ENCODE peak calls at places on chromosomes 11 and 22, in eight cellular contexts. L, H, P, M, U, F, E and W are unnamed samples.

GRCh38 chr22:29519996-29520395 is 33.6 kb downstream of the THOC5 start:
- DNase-seq in L (no peak), H (no peak), P (no peak), M (no peak), U (no peak), F (no peak), E (no peak), W (no peak)

GRCh38 chr11:101128571-101129202 is 926 bp downstream of the PGR start:
- DNase-seq in L (no peak), H (peak; percentile 14), P (no peak), M (peak; percentile 1), U (no peak), F (no peak), E (no peak), W (peak; percentile 24)

GRCh38 chr11:70953720-70954119 is 298.7 kb downstream of the SHANK2 start:
- DNase-seq in L (no peak), H (no peak), P (no peak), M (no peak), U (no peak), F (no peak), E (no peak), W (no peak)

GRCh38 chr22:44489817-44490216 is 8.2 kb downstream of the RTL6 start:
- DNase-seq in L (no peak), H (no peak), P (no peak), M (no peak), U (no peak), F (no peak), E (no peak), W (no peak)

GRCh38 chr11:111735262-111736116 is 30.7 kb downstream of the PPP2R1B start:
- DNase-seq in L (peak; percentile 57), H (peak; percentile 88), P (no peak), M (peak; percentile 99), U (peak; percentile 99), F (peak; percentile 94), E (peak; percentile 98), W (peak; percentile 26)

GRCh38 chr22:37401861-37402506 is 25.3 kb downstream of the ELFN2 start:
- DNase-seq in L (no peak), H (no peak), P (no peak), M (no peak), U (no peak), F (no peak), E (peak; percentile 11), W (no peak)

GRCh38 chr11:59867946-59868345 is 1.7 kb upstream of the TCN1 start:
- DNase-seq in L (no peak), H (no peak), P (no peak), M (no peak), U (no peak), F (no peak), E (no peak), W (no peak)

GRCh38 chr11:78373689-78374088 is 43.9 kb downstream of the GAB2 start:
- DNase-seq in L (no peak), H (no peak), P (no peak), M (no peak), U (no peak), F (no peak), E (no peak), W (no peak)

GRCh38 chr11:43830928-43831440 is 49.6 kb upstream of the ALKBH3 start:
- DNase-seq in L (no peak), H (no peak), P (no peak), M (peak; percentile 98), U (peak; percentile 99), F (no peak), E (peak; percentile 97), W (no peak)

GRCh38 chr11:40241524-40242037 is 1217.9 kb downstream of the LRRC4C start:
- DNase-seq in L (no peak), H (peak; percentile 19), P (no peak), M (no peak), U (no peak), F (no peak), E (peak; percentile 0), W (peak; percentile 2)

GRCh38 chr22:39616051-39616450 is 45.5 kb downstream of the CACNA1I start:
- DNase-seq in L (no peak), H (no peak), P (peak; percentile 17), M (no peak), U (no peak), F (no peak), E (no peak), W (no peak)

GRCh38 chr22:39618996-39619530 is 48.5 kb downstream of the CACNA1I start:
- DNase-seq in L (no peak), H (no peak), P (no peak), M (no peak), U (no peak), F (no peak), E (no peak), W (no peak)

GRCh38 chr22:39617761-39618757 is 47.5 kb downstream of the CACNA1I start:
- DNase-seq in L (no peak), H (no peak), P (no peak), M (no peak), U (no peak), F (no peak), E (no peak), W (no peak)

GRCh38 chr22:39617342-39617741 is 46.8 kb downstream of the CACNA1I start:
- DNase-seq in L (no peak), H (no peak), P (no peak), M (no peak), U (no peak), F (no peak), E (no peak), W (no peak)

GRCh38 chr22:39616781-39617180 is 46.2 kb downstream of the CACNA1I start:
- DNase-seq in L (no peak), H (no peak), P (no peak), M (no peak), U (no peak), F (no peak), E (no peak), W (no peak)
- TF ChIP-seq CTCF in L (no peak), H (no peak), P (no peak), M (no peak), U (no peak), F (no peak), E (no peak), W (no peak)

GRCh38 chr11:116119158-116119557 is 614.9 kb upstream of the CADM1 start:
- DNase-seq in L (peak; percentile 6), H (no peak), P (no peak), M (no peak), U (no peak), F (peak; percentile 42), E (no peak), W (no peak)

GRCh38 chr11:116123739-116124138 is 619.5 kb upstream of the CADM1 start:
- DNase-seq in L (no peak), H (no peak), P (no peak), M (no peak), U (no peak), F (peak; percentile 53), E (no peak), W (no peak)

GRCh38 chr11:116124916-116125714 is 620.9 kb upstream of the CADM1 start:
- DNase-seq in L (no peak), H (no peak), P (no peak), M (no peak), U (no peak), F (peak; percentile 75), E (no peak), W (no peak)

GRCh38 chr11:116126540-116126939 is 622.3 kb upstream of the CADM1 start:
- DNase-seq in L (no peak), H (no peak), P (no peak), M (no peak), U (no peak), F (peak; percentile 56), E (no peak), W (no peak)

DNA sequence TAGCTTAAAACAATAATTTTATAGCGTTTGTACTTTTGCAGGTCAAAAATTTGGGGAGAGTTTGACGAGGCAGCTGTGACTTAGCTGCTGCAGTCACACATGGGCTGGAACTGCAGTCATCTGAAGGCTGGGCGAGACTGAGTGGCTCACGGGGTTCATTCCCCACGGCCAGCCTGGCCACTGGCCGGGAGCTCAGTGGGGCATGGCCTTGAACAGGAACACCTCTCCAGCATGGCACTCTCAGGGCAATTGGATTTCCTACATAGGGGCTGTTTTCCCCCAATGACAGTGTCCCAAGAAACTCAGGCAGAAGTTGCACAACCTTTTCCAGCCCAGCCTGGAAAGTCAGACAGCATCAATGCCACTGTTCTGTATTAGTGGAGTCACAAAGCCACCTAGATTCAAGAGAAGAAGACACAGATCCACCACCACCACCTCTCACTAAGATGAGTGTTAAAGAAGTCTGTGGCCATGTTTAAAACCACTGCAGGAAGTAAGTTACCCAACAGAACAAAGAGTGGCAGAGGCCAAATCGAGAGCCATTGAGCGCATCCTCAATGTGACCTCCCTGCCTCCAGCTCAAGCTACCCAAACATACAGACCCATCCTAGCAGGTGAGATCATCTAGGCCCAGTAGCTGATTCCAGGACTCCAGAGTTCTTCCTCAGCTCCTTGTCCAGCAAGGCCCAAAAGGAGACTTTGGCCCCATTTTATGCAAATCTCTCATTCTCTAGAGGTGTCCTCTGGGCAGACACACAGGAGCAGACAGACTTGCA is 618.7 kb upstream of the CADM1 start:
- DNase-seq in L (peak; percentile 3), H (no peak), P (no peak), M (no peak), U (no peak), F (peak; percentile 63), E (no peak), W (no peak)
- TF ChIP-seq CTCF in L (no peak), H (no peak), P (no peak), M (no peak), U (no peak), F (no peak), E (no peak), W (no peak)

DNA sequence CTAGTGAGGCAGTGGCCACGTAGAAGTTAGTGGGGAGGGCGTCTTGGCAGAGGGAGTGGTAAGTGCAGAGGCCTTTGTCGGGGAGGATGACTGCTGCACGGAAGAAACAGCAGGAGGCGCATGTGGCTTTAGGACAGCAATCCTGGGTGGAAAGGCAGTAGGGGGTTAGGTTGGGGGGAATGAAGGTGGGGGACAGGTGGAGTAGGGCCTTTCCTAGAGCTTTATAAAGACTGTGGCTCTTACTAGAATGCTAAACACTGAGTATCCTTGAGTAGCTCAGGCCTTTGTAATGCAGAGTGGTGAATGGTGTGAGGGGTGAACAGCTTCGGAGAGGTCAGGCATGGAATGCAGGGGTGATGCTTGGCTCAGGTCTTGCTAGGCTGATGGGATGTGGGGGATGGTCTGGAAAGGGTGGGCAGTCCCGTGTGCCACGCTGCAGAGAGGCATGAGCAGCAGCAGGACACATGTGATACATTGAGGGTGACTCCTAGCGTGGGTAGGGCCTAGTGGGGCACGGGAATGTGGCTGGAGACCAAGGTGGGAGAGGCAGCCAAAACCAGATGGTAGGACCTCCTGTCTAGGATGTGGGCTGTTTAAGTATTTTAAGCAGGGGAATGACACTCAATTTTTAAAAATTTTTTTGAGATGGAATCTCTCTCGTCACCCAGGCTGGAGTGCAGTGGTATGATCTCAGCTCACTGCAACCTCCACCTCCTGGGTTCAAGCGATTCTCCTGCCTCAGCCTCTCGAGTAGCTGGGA is 19.2 kb downstream of the AP2A2 start:
- DNase-seq in L (no peak), H (no peak), P (no peak), M (peak; percentile 55), U (peak; percentile 15), F (no peak), E (peak; percentile 52), W (no peak)
- TF ChIP-seq CTCF in L (no peak), H (no peak), P (no peak), M (no peak), U (peak; percentile 12), F (no peak), E (peak; percentile 32), W (no peak)

DNA sequence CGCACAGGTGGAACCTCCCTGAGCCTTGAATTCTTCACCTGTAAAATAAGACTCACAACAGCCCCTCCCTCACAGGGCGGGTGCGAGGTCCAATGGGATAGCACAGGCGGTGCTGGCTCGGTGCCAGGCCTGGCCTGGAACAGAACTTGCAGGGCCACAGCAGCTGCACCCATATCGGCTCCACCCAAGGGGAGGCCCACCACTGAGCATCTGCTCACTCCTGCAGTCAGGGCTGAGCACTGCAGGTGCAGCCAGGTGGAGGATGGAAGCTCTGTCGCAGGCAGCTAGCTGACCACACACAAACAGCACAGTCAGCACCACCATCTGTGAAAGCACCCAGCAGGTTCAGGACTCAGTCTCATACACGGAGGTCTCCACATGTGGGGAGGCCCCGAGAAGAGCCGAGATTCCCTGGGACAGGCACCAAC is 19.6 kb downstream of the VPS37C start:
- DNase-seq in L (peak; percentile 96), H (no peak), P (peak; percentile 75), M (no peak), U (no peak), F (no peak), E (no peak), W (no peak)
- TF ChIP-seq CTCF in L (peak; percentile 19), H (no peak), P (no peak), M (no peak), U (no peak), F (no peak), E (no peak), W (no peak)